ENCODE peak calls at places on chromosomes 12 and 14, in seven cellular contexts. One of them, this sample, is unnamed.

GRCh38 chr12:20832911-20833310 is 22.4 kb downstream of the SLCO1B3 start:
- DNase-seq in GM06990: no peak
- DNase-seq in uterus: no peak
- DNase-seq in neural progenitor cell: no peak
- DNase-seq in tibial nerve: no peak
- DNase-seq in AG04450: no peak
- DNase-seq in fibroblast of lung: no peak
- DNase-seq in this sample: no peak

GRCh38 chr14:89041245-89041585 is 216.8 kb downstream of the TTC8 start:
- DNase-seq in GM06990: no peak
- DNase-seq in uterus: no peak
- DNase-seq in fibroblast of lung: no peak
- DNase-seq in neural progenitor cell: no peak
- DNase-seq in AG04450: peak
- DNase-seq in tibial nerve: no peak
- DNase-seq in this sample: no peak

GRCh38 chr14:75711134-75711795 is 50.2 kb downstream of the TTLL5 start:
- DNase-seq in AG04450: peak
- DNase-seq in neural progenitor cell: peak
- DNase-seq in uterus: peak
- DNase-seq in tibial nerve: no peak
- DNase-seq in fibroblast of lung: peak
- DNase-seq in GM06990: no peak
- DNase-seq in this sample: peak

GRCh38 chr12:107337354-107338095 is 244.2 kb upstream of the CRY1 start:
- DNase-seq in neural progenitor cell: no peak
- DNase-seq in tibial nerve: no peak
- DNase-seq in GM06990: no peak
- DNase-seq in uterus: no peak
- DNase-seq in fibroblast of lung: peak
- DNase-seq in AG04450: no peak
- DNase-seq in this sample: no peak

GRCh38 chr14:91405241-91405721 is 12.3 kb downstream of the CCDC88C start:
- DNase-seq in GM06990: no peak
- DNase-seq in neural progenitor cell: no peak
- DNase-seq in fibroblast of lung: no peak
- DNase-seq in tibial nerve: no peak
- DNase-seq in uterus: no peak
- DNase-seq in AG04450: no peak
- DNase-seq in this sample: no peak

GRCh38 chr12:6135071-6135470 is 10.6 kb upstream of the VWF start:
- DNase-seq in AG04450: no peak
- DNase-seq in fibroblast of lung: peak
- DNase-seq in GM06990: no peak
- DNase-seq in neural progenitor cell: no peak
- DNase-seq in uterus: no peak
- DNase-seq in tibial nerve: no peak
- DNase-seq in this sample: no peak

GRCh38 chr14:95502381-95502950 is 14.0 kb downstream of the SYNE3 start:
- DNase-seq in tibial nerve: no peak
- DNase-seq in GM06990: no peak
- DNase-seq in neural progenitor cell: no peak
- DNase-seq in fibroblast of lung: no peak
- DNase-seq in uterus: no peak
- DNase-seq in AG04450: no peak
- DNase-seq in this sample: no peak

GRCh38 chr14:65015391-65015790 is 28.7 kb downstream of the FNTB start:
- DNase-seq in GM06990: no peak
- DNase-seq in tibial nerve: no peak
- DNase-seq in fibroblast of lung: no peak
- DNase-seq in AG04450: no peak
- DNase-seq in neural progenitor cell: no peak
- DNase-seq in uterus: no peak
- DNase-seq in this sample: no peak

GRCh38 chr14:101008631-101009336 is 105.3 kb upstream of the RTL1 start:
- DNase-seq in uterus: peak
- DNase-seq in GM06990: no peak
- DNase-seq in neural progenitor cell: no peak
- DNase-seq in AG04450: no peak
- DNase-seq in fibroblast of lung: no peak
- DNase-seq in tibial nerve: no peak
- DNase-seq in this sample: peak

GRCh38 chr14:22819191-22819988 is 4.2 kb upstream of the SLC7A7 start:
- DNase-seq in tibial nerve: peak
- DNase-seq in uterus: no peak
- DNase-seq in GM06990: no peak
- DNase-seq in AG04450: no peak
- DNase-seq in fibroblast of lung: peak
- DNase-seq in neural progenitor cell: no peak
- DNase-seq in this sample: no peak

GRCh38 chr12:124543052-124543590 is 24.3 kb downstream of the NCOR2 start:
- DNase-seq in GM06990: no peak
- DNase-seq in neural progenitor cell: no peak
- DNase-seq in tibial nerve: no peak
- DNase-seq in uterus: peak
- DNase-seq in fibroblast of lung: no peak
- DNase-seq in AG04450: no peak
- DNase-seq in this sample: no peak

GRCh38 chr14:42222924-42223471 is 616.3 kb downstream of the LRFN5 start:
- DNase-seq in neural progenitor cell: no peak
- DNase-seq in tibial nerve: peak
- DNase-seq in fibroblast of lung: peak
- DNase-seq in AG04450: peak
- DNase-seq in uterus: no peak
- DNase-seq in GM06990: peak
- DNase-seq in this sample: no peak

GRCh38 chr12:120091371-120092090 is 25.0 kb downstream of the RAB35 start:
- DNase-seq in AG04450: no peak
- DNase-seq in GM06990: no peak
- DNase-seq in neural progenitor cell: no peak
- DNase-seq in tibial nerve: no peak
- DNase-seq in fibroblast of lung: no peak
- DNase-seq in uterus: no peak
- DNase-seq in this sample: no peak

GRCh38 chr12:122681814-122682213 is 21.3 kb downstream of the HCAR2 start:
- DNase-seq in tibial nerve: no peak
- DNase-seq in GM06990: no peak
- DNase-seq in AG04450: no peak
- DNase-seq in neural progenitor cell: no peak
- DNase-seq in fibroblast of lung: no peak
- DNase-seq in uterus: no peak
- DNase-seq in this sample: no peak

GRCh38 chr14:59161571-59162175 is 26.8 kb upstream of the DAAM1 start:
- DNase-seq in GM06990: no peak
- DNase-seq in tibial nerve: no peak
- DNase-seq in neural progenitor cell: peak
- DNase-seq in uterus: peak
- DNase-seq in fibroblast of lung: peak
- DNase-seq in AG04450: peak
- DNase-seq in this sample: no peak

GRCh38 chr12:9928607-9929006 is 3.6 kb downstream of the CLEC2A start:
- DNase-seq in uterus: no peak
- DNase-seq in AG04450: no peak
- DNase-seq in neural progenitor cell: no peak
- DNase-seq in GM06990: no peak
- DNase-seq in fibroblast of lung: no peak
- DNase-seq in tibial nerve: no peak
- DNase-seq in this sample: no peak

GRCh38 chr12:27940756-27941402 is 31.7 kb downstream of the PTHLH start:
- DNase-seq in tibial nerve: peak
- DNase-seq in GM06990: peak
- DNase-seq in AG04450: peak
- DNase-seq in uterus: peak
- DNase-seq in fibroblast of lung: peak
- DNase-seq in neural progenitor cell: peak
- DNase-seq in this sample: peak

GRCh38 chr12:1916396-1917171 is 1.9 kb downstream of the CACNA2D4 start:
- DNase-seq in tibial nerve: peak
- DNase-seq in neural progenitor cell: no peak
- DNase-seq in uterus: peak
- DNase-seq in fibroblast of lung: no peak
- DNase-seq in AG04450: no peak
- DNase-seq in GM06990: no peak
- DNase-seq in this sample: peak

GRCh38 chr14:71803539-71804260 is 128.5 kb upstream of the RGS6 start:
- DNase-seq in AG04450: peak
- DNase-seq in uterus: no peak
- DNase-seq in fibroblast of lung: peak
- DNase-seq in neural progenitor cell: no peak
- DNase-seq in GM06990: no peak
- DNase-seq in tibial nerve: no peak
- DNase-seq in this sample: no peak

GRCh38 chr14:106436310-106436905 is 910.0 kb downstream of the TMEM121 start:
- DNase-seq in fibroblast of lung: no peak
- DNase-seq in tibial nerve: no peak
- DNase-seq in uterus: no peak
- DNase-seq in neural progenitor cell: no peak
- DNase-seq in GM06990: peak
- DNase-seq in AG04450: no peak
- DNase-seq in this sample: no peak

GRCh38 chr12:89721291-89721987 is 12.8 kb upstream of the ATP2B1 start:
- DNase-seq in AG04450: no peak
- DNase-seq in tibial nerve: no peak
- DNase-seq in GM06990: peak
- DNase-seq in fibroblast of lung: no peak
- DNase-seq in neural progenitor cell: no peak
- DNase-seq in uterus: no peak
- DNase-seq in this sample: no peak

GRCh38 chr12:130526813-130527212 is 189.1 kb downstream of the PIWIL1 start:
- DNase-seq in fibroblast of lung: no peak
- DNase-seq in neural progenitor cell: peak
- DNase-seq in uterus: no peak
- DNase-seq in AG04450: no peak
- DNase-seq in GM06990: no peak
- DNase-seq in tibial nerve: no peak
- DNase-seq in this sample: no peak

GRCh38 chr12:131755305-131756113 is 44.6 kb downstream of the SFSWAP start:
- DNase-seq in uterus: no peak
- DNase-seq in tibial nerve: no peak
- DNase-seq in fibroblast of lung: no peak
- DNase-seq in AG04450: no peak
- DNase-seq in neural progenitor cell: peak
- DNase-seq in GM06990: no peak
- DNase-seq in this sample: no peak
- TF ChIP-seq CTCF in uterus: no peak
- TF ChIP-seq CTCF in tibial nerve: peak
- TF ChIP-seq CTCF in fibroblast of lung: no peak
- TF ChIP-seq CTCF in AG04450: peak
- TF ChIP-seq CTCF in neural progenitor cell: peak
- TF ChIP-seq CTCF in GM06990: peak
- TF ChIP-seq CTCF in this sample: no peak

GRCh38 chr14:34436118-34436905 is 25.7 kb downstream of the SPTSSA start:
- DNase-seq in tibial nerve: no peak
- DNase-seq in fibroblast of lung: peak
- DNase-seq in AG04450: peak
- DNase-seq in neural progenitor cell: no peak
- DNase-seq in uterus: no peak
- DNase-seq in GM06990: no peak
- DNase-seq in this sample: no peak

GRCh38 chr14:34436960-34437728 is 24.9 kb downstream of the SPTSSA start:
- DNase-seq in uterus: no peak
- DNase-seq in AG04450: no peak
- DNase-seq in neural progenitor cell: no peak
- DNase-seq in tibial nerve: no peak
- DNase-seq in fibroblast of lung: peak
- DNase-seq in GM06990: no peak
- DNase-seq in this sample: no peak

GRCh38 chr14:34437729-34438080 is 24.3 kb downstream of the SPTSSA start:
- DNase-seq in fibroblast of lung: no peak
- DNase-seq in uterus: no peak
- DNase-seq in tibial nerve: no peak
- DNase-seq in neural progenitor cell: no peak
- DNase-seq in AG04450: no peak
- DNase-seq in GM06990: no peak
- DNase-seq in this sample: no peak

GRCh38 chr14:34438438-34438837 is 23.6 kb downstream of the SPTSSA start:
- DNase-seq in AG04450: no peak
- DNase-seq in tibial nerve: no peak
- DNase-seq in GM06990: no peak
- DNase-seq in neural progenitor cell: no peak
- DNase-seq in uterus: no peak
- DNase-seq in fibroblast of lung: no peak
- DNase-seq in this sample: no peak

GRCh38 chr14:34439090-34439489 is 22.9 kb downstream of the SPTSSA start:
- DNase-seq in fibroblast of lung: no peak
- DNase-seq in tibial nerve: no peak
- DNase-seq in uterus: no peak
- DNase-seq in AG04450: no peak
- DNase-seq in GM06990: no peak
- DNase-seq in neural progenitor cell: no peak
- DNase-seq in this sample: no peak
- TF ChIP-seq CTCF in fibroblast of lung: no peak
- TF ChIP-seq CTCF in tibial nerve: no peak
- TF ChIP-seq CTCF in uterus: no peak
- TF ChIP-seq CTCF in AG04450: no peak
- TF ChIP-seq CTCF in GM06990: no peak
- TF ChIP-seq CTCF in neural progenitor cell: peak
- TF ChIP-seq CTCF in this sample: no peak

DNA sequence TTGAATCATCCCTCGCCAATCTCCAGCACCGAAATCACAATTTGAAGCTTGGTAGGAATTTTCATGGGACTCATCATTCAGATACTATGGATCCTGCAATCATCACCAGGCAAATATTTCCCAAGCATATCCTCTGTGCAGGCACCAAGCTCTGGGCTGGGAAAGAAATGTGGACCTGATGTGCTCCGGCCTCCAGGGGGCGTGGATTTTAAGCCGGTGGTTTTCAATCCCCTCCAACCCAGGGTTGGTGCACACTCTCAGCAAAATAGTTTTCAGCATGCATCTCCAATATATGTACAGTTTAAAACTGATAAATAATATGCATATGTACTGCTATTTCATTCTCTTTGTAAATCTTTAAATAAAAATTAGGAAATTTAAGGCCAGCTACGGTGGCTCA is 98.9 kb downstream of the RBM19 start:
- DNase-seq in neural progenitor cell: peak
- DNase-seq in uterus: no peak
- DNase-seq in tibial nerve: no peak
- DNase-seq in AG04450: no peak
- DNase-seq in GM06990: no peak
- DNase-seq in fibroblast of lung: no peak
- DNase-seq in this sample: no peak
- TF ChIP-seq CTCF in neural progenitor cell: peak
- TF ChIP-seq CTCF in uterus: no peak
- TF ChIP-seq CTCF in tibial nerve: no peak
- TF ChIP-seq CTCF in AG04450: peak
- TF ChIP-seq CTCF in GM06990: peak
- TF ChIP-seq CTCF in fibroblast of lung: no peak
- TF ChIP-seq CTCF in this sample: no peak

DNA sequence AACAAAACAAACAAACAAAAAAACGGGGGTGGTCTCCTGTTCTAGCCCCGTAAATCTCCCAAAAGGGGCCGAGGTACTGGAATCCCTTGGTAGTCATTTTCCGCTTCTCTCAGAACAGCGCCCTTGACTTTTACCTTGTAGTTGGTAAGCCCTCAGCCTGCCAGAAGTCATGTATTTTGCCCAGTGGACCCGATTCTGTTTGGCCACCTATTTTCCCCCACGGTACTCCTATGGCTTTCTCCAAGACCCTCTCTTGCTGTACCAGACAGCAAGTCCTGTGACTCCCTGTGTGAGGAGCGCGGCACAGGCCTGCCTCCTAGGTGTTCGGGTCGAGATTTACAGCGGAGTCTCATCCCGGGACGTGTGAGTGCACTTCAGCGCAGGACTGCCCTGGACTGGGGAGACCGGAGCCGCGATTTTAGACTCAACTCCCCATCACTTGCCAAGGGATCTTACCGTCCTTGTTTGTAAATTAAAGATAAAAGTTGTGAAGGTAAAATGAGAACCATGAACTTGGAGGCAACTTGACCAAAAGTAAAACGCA is 1.1 kb upstream of the MBD6 start:
- DNase-seq in fibroblast of lung: peak
- DNase-seq in tibial nerve: peak
- DNase-seq in uterus: peak
- DNase-seq in GM06990: no peak
- DNase-seq in neural progenitor cell: peak
- DNase-seq in AG04450: no peak
- DNase-seq in this sample: peak
- TF ChIP-seq CTCF in fibroblast of lung: no peak
- TF ChIP-seq CTCF in tibial nerve: no peak
- TF ChIP-seq CTCF in uterus: no peak
- TF ChIP-seq CTCF in GM06990: no peak
- TF ChIP-seq CTCF in neural progenitor cell: peak
- TF ChIP-seq CTCF in AG04450: no peak
- TF ChIP-seq CTCF in this sample: peak